ENCODE peak calls at places on chromosome 12, in four cellular contexts. One of them, this sample, is unnamed. For H3K4me1, the result is how much of the 10 kb centered on the place peaks cover.

GRCh38 chr12:121060149-121061001 is 21.3 kb upstream of the OASL start:
- DNase-seq in spleen: peak
- DNase-seq in mucosa of descending colon: peak
- DNase-seq in prostate gland: no peak
- DNase-seq in this sample: no peak

GRCh38 chr12:5148880-5149279 is 105.2 kb downstream of the KCNA5 start:
- DNase-seq in prostate gland: no peak
- DNase-seq in mucosa of descending colon: no peak
- DNase-seq in spleen: no peak
- DNase-seq in this sample: no peak

GRCh38 chr12:115335594-115335993 is 651.6 kb upstream of the TBX3 start:
- DNase-seq in mucosa of descending colon: no peak
- DNase-seq in spleen: no peak
- DNase-seq in prostate gland: no peak
- DNase-seq in this sample: no peak

GRCh38 chr12:124747426-124748161 is 116.1 kb downstream of the SCARB1 start:
- DNase-seq in mucosa of descending colon: no peak
- DNase-seq in spleen: no peak
- DNase-seq in prostate gland: no peak
- DNase-seq in this sample: no peak

GRCh38 chr12:12696562-12697383 is 790 bp upstream of the GPR19 start:
- DNase-seq in prostate gland: peak
- DNase-seq in spleen: peak
- DNase-seq in mucosa of descending colon: peak
- DNase-seq in this sample: peak

GRCh38 chr12:131242741-131243496 is 289.2 kb downstream of the ADGRD1 start:
- DNase-seq in mucosa of descending colon: no peak
- DNase-seq in prostate gland: no peak
- DNase-seq in spleen: peak
- DNase-seq in this sample: peak

GRCh38 chr12:110754101-110754793 is 11.6 kb upstream of the PPP1CC start:
- DNase-seq in spleen: no peak
- DNase-seq in mucosa of descending colon: no peak
- DNase-seq in prostate gland: no peak
- DNase-seq in this sample: no peak

GRCh38 chr12:127928615-127929014 is 338.4 kb upstream of the TMEM132C start:
- DNase-seq in prostate gland: no peak
- DNase-seq in mucosa of descending colon: no peak
- DNase-seq in spleen: no peak
- DNase-seq in this sample: no peak

GRCh38 chr12:85462888-85463287 is 182.9 kb downstream of the ALX1 start:
- DNase-seq in mucosa of descending colon: no peak
- DNase-seq in spleen: no peak
- DNase-seq in prostate gland: no peak
- DNase-seq in this sample: no peak

GRCh38 chr12:65755596-65755978 is 68.7 kb upstream of the HMGA2 start:
- DNase-seq in spleen: no peak
- DNase-seq in mucosa of descending colon: no peak
- DNase-seq in prostate gland: no peak
- DNase-seq in this sample: no peak

GRCh38 chr12:22410497-22410896 is 76.0 kb upstream of the ST8SIA1 start:
- DNase-seq in prostate gland: peak
- DNase-seq in mucosa of descending colon: no peak
- DNase-seq in spleen: no peak
- DNase-seq in this sample: no peak

GRCh38 chr12:91685917-91686316 is 459.7 kb downstream of the BTG1 start:
- DNase-seq in prostate gland: no peak
- DNase-seq in spleen: no peak
- DNase-seq in mucosa of descending colon: no peak
- DNase-seq in this sample: no peak

DNA sequence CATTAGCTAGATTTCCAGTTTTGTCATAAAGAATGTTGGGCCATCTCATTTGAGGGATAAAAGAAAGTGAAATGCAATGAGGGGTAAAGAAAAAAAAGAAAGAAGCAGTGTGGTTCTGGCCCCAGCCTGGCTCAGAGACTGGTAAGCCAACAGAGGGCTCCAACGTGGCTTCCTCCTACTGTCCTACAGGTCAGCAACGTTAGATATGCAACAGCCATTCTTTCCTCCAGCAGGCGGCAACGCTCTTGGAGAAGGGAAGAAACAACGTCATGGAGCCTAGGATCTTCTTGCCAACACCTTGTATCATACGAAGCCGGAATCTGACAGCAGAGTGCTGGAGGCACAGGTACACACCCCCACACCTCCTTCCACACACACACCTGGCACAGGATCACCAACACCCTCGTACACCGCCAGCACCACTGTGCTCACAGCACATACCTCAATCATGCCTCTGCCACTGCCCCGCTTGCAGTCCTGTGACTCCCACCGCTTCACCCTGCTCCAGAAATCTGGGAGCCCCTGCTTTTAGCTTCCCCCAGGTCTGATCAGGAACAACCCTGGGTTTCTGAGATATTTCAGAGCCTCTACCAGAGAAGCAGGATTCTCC is 102.8 kb downstream of the RPAP3 start:
- DNase-seq in prostate gland: no peak
- DNase-seq in spleen: no peak
- DNase-seq in mucosa of descending colon: no peak
- DNase-seq in this sample: no peak
- TF ChIP-seq CTCF in prostate gland: no peak
- TF ChIP-seq CTCF in spleen: no peak
- TF ChIP-seq CTCF in mucosa of descending colon: no peak
- TF ChIP-seq CTCF in this sample: peak

DNA sequence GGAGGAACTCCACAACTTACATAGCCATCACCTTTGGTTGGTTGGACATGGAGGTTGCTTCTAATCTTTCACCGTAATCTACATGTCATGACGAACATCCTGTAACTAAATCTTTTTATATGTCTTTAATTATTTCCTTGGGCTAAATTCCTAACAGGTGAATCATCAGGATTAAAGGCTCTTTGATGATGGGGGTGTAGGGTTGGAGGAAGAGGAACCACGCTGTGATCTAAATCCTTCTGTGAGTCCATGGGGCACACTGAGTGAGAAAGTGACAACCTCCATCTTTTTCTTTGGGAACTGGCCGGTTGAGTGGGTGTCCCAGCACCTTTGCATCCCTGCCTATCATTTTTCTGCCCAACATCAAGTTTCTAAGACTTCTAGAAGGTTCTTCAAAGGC is 31.1 kb upstream of the MAP1LC3B2 start:
- DNase-seq in spleen: no peak
- DNase-seq in prostate gland: no peak
- DNase-seq in mucosa of descending colon: no peak
- DNase-seq in this sample: no peak
- H3K4me1 ChIP-seq in spleen: under half
- H3K4me1 ChIP-seq in prostate gland: under half
- H3K4me1 ChIP-seq in mucosa of descending colon: under half
- H3K4me1 ChIP-seq in this sample: under half

GRCh38 chr12:57772429-57773322 is at the start of gene EEF1AKMT3:
- DNase-seq in prostate gland: peak
- DNase-seq in spleen: peak
- DNase-seq in mucosa of descending colon: peak
- DNase-seq in this sample: peak
- TF ChIP-seq CTCF in prostate gland: no peak
- TF ChIP-seq CTCF in spleen: no peak
- TF ChIP-seq CTCF in mucosa of descending colon: no peak
- TF ChIP-seq CTCF in this sample: no peak

GRCh38 chr12:1310684-1311083 is 283.7 kb downstream of the FBXL14 start:
- DNase-seq in mucosa of descending colon: no peak
- DNase-seq in prostate gland: no peak
- DNase-seq in spleen: no peak
- DNase-seq in this sample: no peak
- H3K4me1 ChIP-seq in mucosa of descending colon: under half
- H3K4me1 ChIP-seq in prostate gland: under half
- H3K4me1 ChIP-seq in spleen: under half
- H3K4me1 ChIP-seq in this sample: under half

This sample was measured in BE2C.